ENCODE peak calls at places on chromosomes 3 and 15, in six cellular contexts. Q is BJ; B is PC-9; P is CD8-positive, alpha-beta T cell; I is neural crest cell; R is psoas muscle. T is an unnamed sample.

GRCh38 chr15:31111091-31111647 is 9.6 kb upstream of the TRPM1 start:
- DNase-seq in B (no peak), P (no peak), I (no peak), R (no peak), Q (peak; percentile 51), T (no peak)

GRCh38 chr3:16060358-16060852 is 114.1 kb upstream of the GALNT15 start:
- DNase-seq in I (no peak), P (no peak), R (peak; percentile 86), Q (peak; percentile 99), B (peak; percentile 77), T (no peak)

GRCh38 chr15:69299451-69300128 is 878 bp downstream of the PAQR5 start:
- DNase-seq in P (no peak), I (no peak), Q (no peak), R (no peak), B (no peak), T (no peak)

GRCh38 chr3:156633335-156633734 is 41.1 kb upstream of the TIPARP start:
- DNase-seq in R (no peak), P (no peak), I (no peak), B (no peak), Q (peak; percentile 74), T (no peak)

GRCh38 chr3:152183473-152183872 is 85.3 kb upstream of the MBNL1 start:
- DNase-seq in P (peak; percentile 34), R (peak; percentile 48), I (peak; percentile 15), B (no peak), Q (no peak), T (no peak)

GRCh38 chr3:113284453-113285050 is 73.2 kb downstream of the BOC start:
- DNase-seq in B (no peak), P (no peak), R (no peak), Q (no peak), I (no peak), T (no peak)

GRCh38 chr3:12966847-12967750 is 106.1 kb downstream of the IQSEC1 start:
- DNase-seq in Q (no peak), B (no peak), P (no peak), I (peak; percentile 32), R (peak; percentile 62), T (peak; percentile 36)

GRCh38 chr15:91055548-91056331 is 33.3 kb upstream of the VPS33B start:
- DNase-seq in B (peak; percentile 54), Q (no peak), I (peak; percentile 54), R (no peak), P (no peak), T (no peak)

GRCh38 chr3:9552252-9552999 is 1.2 kb downstream of the LHFPL4 start:
- DNase-seq in I (peak; percentile 66), B (no peak), P (peak; percentile 2), Q (no peak), R (peak; percentile 52), T (peak; percentile 85)

GRCh38 chr3:156149781-156150375 is 29.5 kb downstream of the KCNAB1 start:
- DNase-seq in B (no peak), I (no peak), P (no peak), R (no peak), Q (no peak), T (no peak)

GRCh38 chr3:152258448-152259302 is 10.1 kb upstream of the MBNL1 start:
- DNase-seq in I (no peak), P (peak; percentile 46), R (peak; percentile 71), B (peak; percentile 82), Q (peak; percentile 94), T (no peak)

GRCh38 chr15:28922712-28923012 is 36.9 kb downstream of the APBA2 start:
- DNase-seq in B (no peak), R (no peak), P (no peak), Q (no peak), I (no peak), T (no peak)

GRCh38 chr3:24622696-24623225 is 128.1 kb upstream of the THRB start:
- DNase-seq in B (no peak), I (no peak), Q (no peak), R (no peak), P (no peak), T (no peak)

GRCh38 chr3:57966823-57967222 is 41.4 kb upstream of the FLNB start:
- DNase-seq in B (no peak), R (no peak), Q (no peak), I (no peak), P (no peak), T (no peak)

GRCh38 chr3:141793476-141794260 is 30.5 kb downstream of the GRK7 start:
- DNase-seq in P (no peak), Q (no peak), B (no peak), R (no peak), I (no peak), T (no peak)

GRCh38 chr15:91940466-91941381 is 87.2 kb downstream of the SLCO3A1 start:
- DNase-seq in Q (no peak), P (no peak), B (peak; percentile 75), I (no peak), R (no peak), T (no peak)

GRCh38 chr15:46344115-46344749 is 709.4 kb downstream of the SQOR start:
- DNase-seq in I (no peak), B (no peak), P (no peak), Q (no peak), R (no peak), T (no peak)

GRCh38 chr3:13023251-13024055 is 49.8 kb downstream of the IQSEC1 start:
- DNase-seq in I (no peak), B (peak; percentile 52), Q (no peak), R (peak; percentile 50), P (no peak), T (peak; percentile 3)

GRCh38 chr15:56286213-56286612 is 42.5 kb upstream of the RFX7 start:
- DNase-seq in B (no peak), I (no peak), P (no peak), R (no peak), Q (no peak), T (no peak)

GRCh38 chr3:150135321-150135721 is 164.6 kb upstream of the PFN2 start:
- DNase-seq in R (no peak), I (no peak), B (no peak), P (no peak), Q (peak; percentile 75), T (no peak)

GRCh38 chr3:69444980-69445379 is 59.1 kb upstream of the FRMD4B start:
- DNase-seq in I (no peak), R (no peak), B (no peak), Q (no peak), P (no peak), T (no peak)

GRCh38 chr15:44009056-44009455 is 182.3 kb downstream of the WDR76 start:
- DNase-seq in B (no peak), Q (no peak), R (no peak), P (no peak), I (no peak), T (no peak)

GRCh38 chr3:20310629-20311028 is 124.6 kb upstream of the SGO1 start:
- DNase-seq in P (no peak), Q (no peak), B (no peak), R (no peak), I (no peak), T (no peak)

GRCh38 chr3:14289590-14290453 is 111.2 kb downstream of the LSM3 start:
- DNase-seq in R (no peak), P (no peak), I (no peak), B (no peak), Q (peak; percentile 94), T (no peak)

GRCh38 chr3:168269019-168269418 is 173.3 kb upstream of the GOLIM4 start:
- DNase-seq in Q (no peak), P (no peak), I (no peak), B (no peak), R (no peak), T (no peak)

GRCh38 chr3:43004282-43004681 is 25.2 kb downstream of the GASK1A start:
- DNase-seq in I (no peak), Q (peak; percentile 14), B (no peak), P (no peak), R (no peak), T (no peak)

GRCh38 chr3:127424766-127425504 is 137.1 kb upstream of the PRR20G start:
- DNase-seq in P (no peak), I (no peak), R (no peak), B (no peak), Q (no peak), T (no peak)

GRCh38 chr15:31977812-31978662 is 52.3 kb upstream of the CHRNA7 start:
- DNase-seq in I (peak; percentile 83), B (peak; percentile 45), P (peak; percentile 31), Q (no peak), R (peak; percentile 70), T (peak; percentile 85)

GRCh38 chr3:33717616-33717865 is 513 bp downstream of the CLASP2 start:
- DNase-seq in I (peak; percentile 51), R (no peak), Q (no peak), B (no peak), P (peak; percentile 31), T (no peak)

GRCh38 chr15:29734917-29735572 is 87.2 kb downstream of the TJP1 start:
- DNase-seq in I (no peak), R (no peak), Q (no peak), P (no peak), B (peak; percentile 72), T (no peak)

GRCh38 chr3:177448987-177449975 is 252.0 kb upstream of the TBL1XR1 start:
- DNase-seq in Q (no peak), I (no peak), R (no peak), P (no peak), B (peak; percentile 82), T (no peak)
- TF ChIP-seq CTCF in Q (no peak), I (no peak), R (no peak), P (no peak), B (no peak), T (no peak)

DNA sequence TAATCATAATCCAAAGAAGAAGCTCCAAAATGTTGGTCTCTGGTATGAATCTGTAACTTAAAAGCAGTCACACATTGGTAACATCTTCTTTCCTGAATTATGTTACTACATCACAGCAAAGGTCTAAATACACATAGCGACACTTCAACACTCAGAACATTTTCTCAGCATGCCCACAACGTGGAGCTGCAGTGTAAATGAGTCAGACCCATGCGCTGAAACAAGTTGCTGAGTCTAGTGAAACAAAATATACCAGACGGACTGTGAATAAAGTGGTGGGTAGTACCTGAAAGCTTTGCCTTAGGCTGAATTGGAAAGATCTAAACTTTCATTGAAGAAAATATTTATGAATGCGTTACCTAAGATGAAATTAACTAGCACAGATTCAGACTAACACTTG is 33.2 kb upstream of the GOLGA8B start:
- DNase-seq in I (no peak), P (no peak), B (no peak), Q (no peak), R (no peak), T (no peak)
- TF ChIP-seq CTCF in I (peak; percentile 48), P (no peak), B (no peak), Q (peak; percentile 28), R (no peak), T (no peak)

GRCh38 chr3:160133757-160134156 is 91.5 kb upstream of the C3orf80 start:
- DNase-seq in B (peak; percentile 31), I (no peak), R (no peak), Q (no peak), P (no peak), T (no peak)
- TF ChIP-seq CTCF in B (no peak), I (no peak), R (no peak), Q (peak; percentile 1), P (no peak), T (no peak)

DNA sequence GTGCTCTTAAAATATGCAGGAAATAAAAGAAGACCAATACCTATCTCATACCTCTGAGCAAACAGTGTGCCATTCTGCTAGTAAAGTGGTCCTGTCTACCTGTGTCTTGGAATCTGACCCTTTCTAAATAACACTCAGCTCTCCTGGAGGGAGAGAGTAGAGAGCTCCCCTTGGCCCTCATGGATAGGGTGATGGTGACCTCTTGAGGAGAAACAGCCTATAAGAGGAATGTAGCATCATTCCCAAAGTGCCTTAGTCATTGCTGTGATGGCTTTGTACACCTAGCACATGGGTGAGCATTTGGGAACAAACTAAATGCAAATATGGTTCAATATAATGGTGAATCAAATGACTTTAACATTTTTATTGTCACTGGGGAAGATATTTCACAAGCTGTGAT is 10.0 kb downstream of the SNTN start:
- DNase-seq in B (no peak), I (no peak), Q (no peak), P (no peak), R (no peak), T (no peak)
- TF ChIP-seq CTCF in B (peak; percentile 14), I (no peak), Q (no peak), P (no peak), R (no peak), T (no peak)